ENCODE peak calls at places on chromosomes 4 and X, in five cellular contexts. E is left ventricle myocardium inferior, G is right lobe of liver, X is tibial nerve, V is MM.1S. Y is an unnamed sample.

GRCh38 chr4:78542373-78542772 is 9.2 kb upstream of the ANXA3 start:
- DNase-seq in E (no peak), G (no peak), X (no peak), V (no peak), Y (no peak)

GRCh38 chrX:48590203-48591103 is 6.8 kb upstream of the WDR13 start:
- DNase-seq in E (no peak), G (no peak), X (no peak), V (no peak), Y (no peak)

GRCh38 chr4:173318648-173319211 is 15.4 kb downstream of the HMGB2 start:
- DNase-seq in E (no peak), G (no peak), X (no peak), V (peak), Y (no peak)

GRCh38 chr4:53520114-53520513 is 71.2 kb downstream of the LNX1 start:
- DNase-seq in E (no peak), G (no peak), X (no peak), V (no peak), Y (no peak)

GRCh38 chr4:44438687-44439086 is 9.9 kb downstream of the KCTD8 start:
- DNase-seq in E (no peak), G (no peak), X (no peak), V (no peak), Y (no peak)

GRCh38 chrX:123859409-123859827 is 435 bp upstream of the XIAP start:
- DNase-seq in E (peak), G (no peak), X (peak), V (no peak), Y (no peak)

GRCh38 chr4:126470862-126471261 is 1156.1 kb downstream of the FAT4 start:
- DNase-seq in E (no peak), G (no peak), X (no peak), V (no peak), Y (no peak)

GRCh38 chr4:10003666-10004065 is 17.6 kb downstream of the SLC2A9 start:
- DNase-seq in E (no peak), G (no peak), X (no peak), V (no peak), Y (no peak)

GRCh38 chr4:156832886-156833285 is 138.7 kb downstream of the PDGFC start:
- DNase-seq in E (no peak), G (no peak), X (no peak), V (no peak), Y (no peak)

GRCh38 chr4:164596927-164597326 is 157.0 kb upstream of the SMIM31 start:
- DNase-seq in E (no peak), G (no peak), X (no peak), V (no peak), Y (no peak)

GRCh38 chr4:144399927-144400326 is 246.0 kb upstream of the HHIP start:
- DNase-seq in E (no peak), G (no peak), X (peak), V (peak), Y (peak)

GRCh38 chrX:23662853-23663252 is 4.4 kb upstream of the PRDX4 start:
- DNase-seq in E (no peak), G (no peak), X (no peak), V (no peak), Y (no peak)

GRCh38 chr4:128186623-128187022 is 101.0 kb downstream of the PGRMC2 start:
- DNase-seq in E (no peak), G (no peak), X (no peak), V (no peak), Y (no peak)
- H3K4me3 ChIP-seq in E (no peak), G (no peak), X (no peak), V (no peak), Y (no peak)

GRCh38 chr4:58247792-58248191 is 1137.6 kb upstream of the IGFBP7 start:
- DNase-seq in E (no peak), G (no peak), X (no peak), V (peak), Y (no peak)
- TF ChIP-seq CTCF in E (no peak), G (no peak), X (no peak), V (peak), Y (peak)

GRCh38 chr4:136281307-136281706 is 1251.0 kb downstream of the PCDH18 start:
- DNase-seq in E (no peak), G (no peak), X (no peak), V (no peak), Y (no peak)
- H3K27ac ChIP-seq in E (no peak), G (no peak), X (no peak), V (no peak), Y (no peak)

GRCh38 chrX:42837092-42837726 is 59.2 kb upstream of the PPP1R2C start:
- DNase-seq in E (no peak), G (no peak), X (no peak), V (no peak), Y (no peak)
- H3K4me3 ChIP-seq in E (no peak), G (no peak), X (no peak), V (no peak), Y (no peak)